ENCODE peak calls at places on chromosomes 5 and 9, in nine cellular contexts. E, H, O, M, J, K, P, D and Z are unnamed samples.
A peak's percentile ranks its signal among the peaks of the same experiment; 100 is the strongest.

GRCh38 chr9:70924905-70925547 is 196.4 kb downstream of the TRPM3 start:
- DNase-seq in E (no peak), H (peak; percentile 29), O (peak; percentile 45), M (no peak), J (no peak), K (peak; percentile 48), P (peak; percentile 70), D (peak; percentile 54), Z (peak; percentile 5)

GRCh38 chr5:76716456-76717157 is 681 bp downstream of the F2R start:
- DNase-seq in E (no peak), H (peak; percentile 23), O (no peak), M (peak; percentile 29), J (no peak), K (no peak), P (no peak), D (no peak), Z (no peak)

GRCh38 chr5:178279723-178280438 is 47.3 kb upstream of the PHYKPL start:
- DNase-seq in E (no peak), H (peak; percentile 89), O (peak; percentile 83), M (peak; percentile 87), J (peak; percentile 81), K (peak; percentile 49), P (peak; percentile 33), D (peak; percentile 87), Z (no peak)

GRCh38 chr5:98214240-98215051 is 559.0 kb upstream of the RGMB start:
- DNase-seq in E (no peak), H (peak; percentile 16), O (no peak), M (peak; percentile 17), J (no peak), K (no peak), P (no peak), D (no peak), Z (no peak)

GRCh38 chr9:94611638-94612068 is 18.0 kb upstream of the FBP2 start:
- DNase-seq in E (no peak), H (no peak), O (no peak), M (no peak), J (no peak), K (no peak), P (no peak), D (no peak), Z (no peak)

GRCh38 chr9:120974181-120974580 is 47.6 kb upstream of the TRAF1 start:
- DNase-seq in E (no peak), H (no peak), O (no peak), M (no peak), J (no peak), K (no peak), P (no peak), D (no peak), Z (no peak)

GRCh38 chr5:35213608-35214007 is 16.7 kb downstream of the PRLR start:
- DNase-seq in E (no peak), H (no peak), O (peak; percentile 32), M (no peak), J (no peak), K (no peak), P (peak; percentile 68), D (peak; percentile 42), Z (no peak)

GRCh38 chr9:38386319-38386895 is 6.1 kb upstream of the ALDH1B1 start:
- DNase-seq in E (no peak), H (no peak), O (no peak), M (no peak), J (no peak), K (no peak), P (no peak), D (no peak), Z (no peak)

GRCh38 chr9:134571326-134571871 is 70.2 kb upstream of the COL5A1 start:
- DNase-seq in E (no peak), H (peak; percentile 2), O (no peak), M (peak; percentile 2), J (peak; percentile 62), K (no peak), P (no peak), D (peak; percentile 2), Z (no peak)

GRCh38 chr9:5040730-5041389 is 55.8 kb downstream of the JAK2 start:
- DNase-seq in E (no peak), H (no peak), O (no peak), M (no peak), J (peak; percentile 66), K (no peak), P (no peak), D (no peak), Z (no peak)

GRCh38 chr9:99433555-99433954 is 211.5 kb downstream of the SEC61B start:
- DNase-seq in E (peak; percentile 54), H (no peak), O (no peak), M (no peak), J (no peak), K (peak; percentile 60), P (no peak), D (peak; percentile 19), Z (peak; percentile 65)

GRCh38 chr5:132751444-132751843 is 4.2 kb downstream of the CCNI2 start:
- DNase-seq in E (no peak), H (no peak), O (no peak), M (no peak), J (no peak), K (no peak), P (no peak), D (no peak), Z (peak; percentile 55)

GRCh38 chr5:102453716-102454115 is 45.1 kb downstream of the SLCO6A1 start:
- DNase-seq in E (no peak), H (no peak), O (no peak), M (no peak), J (no peak), K (no peak), P (no peak), D (no peak), Z (no peak)
- H3K4me3 ChIP-seq in E (no peak overlapping the region), H (peak overlapping the region; percentile 7), O (no peak overlapping the region), M (peak overlapping the region; percentile 19), J (peak overlapping the region; percentile 47), K (no peak overlapping the region), P (no peak overlapping the region), D (no peak overlapping the region), Z (no peak overlapping the region)

DNA sequence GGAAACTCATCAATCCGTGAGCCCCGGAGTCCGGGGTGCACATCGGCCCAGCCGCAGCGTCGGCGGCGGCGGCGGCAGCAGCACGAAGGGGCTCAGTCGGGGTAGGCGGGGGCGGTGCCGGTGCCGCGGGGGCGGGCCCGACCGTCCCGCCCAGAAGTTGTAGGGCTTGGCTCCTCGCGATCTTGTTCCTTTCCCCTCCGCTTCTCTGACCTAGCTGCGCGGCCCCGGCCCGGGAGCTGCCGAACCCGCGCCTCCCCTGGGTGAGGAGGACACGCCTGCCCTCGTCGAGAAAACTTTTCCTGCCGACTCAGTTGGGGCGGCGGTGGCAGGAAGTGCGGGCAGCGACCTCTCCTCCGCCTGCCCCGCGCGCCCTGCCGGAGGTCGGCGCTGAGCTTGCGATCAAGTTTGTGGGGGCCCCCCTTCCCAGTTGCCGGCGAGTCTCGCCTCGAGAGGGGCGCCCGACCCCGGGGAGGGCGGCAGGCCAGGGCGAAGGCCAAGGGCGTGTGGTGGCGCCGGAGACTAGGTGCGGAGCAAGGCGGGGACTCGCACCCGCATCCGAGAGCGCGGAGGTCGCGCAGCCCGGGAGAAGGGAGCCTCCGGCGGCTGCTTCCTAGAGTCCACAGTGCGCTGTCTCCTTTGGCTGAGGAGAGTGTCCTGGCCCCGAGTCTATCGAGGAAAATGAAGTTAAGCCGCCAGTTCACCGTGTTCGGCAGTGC is at the start of gene MAN2A1:
- DNase-seq in E (no peak), H (peak; percentile 73), O (peak; percentile 73), M (peak; percentile 77), J (peak; percentile 81), K (peak; percentile 22), P (no peak), D (peak; percentile 73), Z (peak; percentile 36)
- TF ChIP-seq CTCF in E (peak; percentile 2), H (no peak), O (no peak), M (no peak), J (no peak), K (no peak), P (peak; percentile 2), D (no peak), Z (no peak)

DNA sequence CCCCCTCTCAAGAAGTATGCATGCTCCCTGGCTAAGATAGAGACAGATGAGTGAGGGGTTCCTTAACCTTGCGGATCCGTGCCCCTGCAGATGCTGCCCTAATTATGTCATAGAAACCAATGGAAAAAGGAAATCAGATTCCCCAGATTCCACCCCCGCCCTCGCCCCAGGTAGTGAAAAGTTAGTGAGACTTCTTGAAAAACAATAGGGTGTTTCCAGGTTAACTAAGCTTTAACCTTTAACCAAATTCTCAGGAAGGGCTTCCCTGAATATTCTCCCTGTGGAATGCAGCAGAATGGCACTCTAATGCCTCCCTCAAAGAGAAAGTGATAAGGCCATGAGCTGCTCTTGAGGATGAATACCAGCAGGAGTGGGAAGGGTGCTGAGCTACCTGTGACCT is 116.0 kb upstream of the RANBP3L start:
- DNase-seq in E (no peak), H (no peak), O (no peak), M (no peak), J (no peak), K (no peak), P (no peak), D (no peak), Z (no peak)
- H3K4me3 ChIP-seq in E (no peak overlapping the region), H (no peak overlapping the region), O (no peak overlapping the region), M (no peak overlapping the region), J (no peak overlapping the region), K (no peak overlapping the region), P (no peak overlapping the region), D (no peak overlapping the region), Z (no peak overlapping the region)

GRCh38 chr9:14661421-14662059 is 31.7 kb downstream of the ZDHHC21 start:
- DNase-seq in E (no peak), H (no peak), O (no peak), M (no peak), J (no peak), K (no peak), P (no peak), D (no peak), Z (no peak)
- TF ChIP-seq CTCF in E (peak; percentile 32), H (peak; percentile 62), O (no peak), M (peak; percentile 65), J (peak; percentile 17), K (peak; percentile 70), P (peak; percentile 54), D (peak; percentile 52), Z (peak; percentile 24)

DNA sequence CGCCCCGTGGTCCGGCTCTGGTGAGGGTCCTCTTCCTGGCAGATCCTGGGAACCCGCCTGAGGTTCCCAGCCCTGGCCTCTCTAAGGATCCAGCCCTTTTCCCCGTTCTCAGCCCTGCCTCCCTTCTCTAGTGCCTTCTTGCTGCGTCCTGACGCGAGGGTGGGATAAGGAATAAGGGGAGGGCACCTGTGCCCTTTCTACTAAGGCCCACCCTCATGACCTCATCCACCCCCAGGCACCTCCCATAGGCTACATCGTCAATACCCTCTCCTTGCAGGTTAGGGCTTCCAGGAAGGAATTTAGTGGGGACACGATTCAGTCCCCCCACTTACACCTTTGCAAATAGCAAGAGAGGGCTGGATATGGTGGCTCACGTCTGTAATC is 10.7 kb upstream of the DIPK1B start:
- DNase-seq in E (no peak), H (no peak), O (no peak), M (no peak), J (no peak), K (no peak), P (no peak), D (no peak), Z (no peak)
- H3K4me3 ChIP-seq in E (no peak overlapping the region), H (no peak overlapping the region), O (no peak overlapping the region), M (no peak overlapping the region), J (no peak overlapping the region), K (no peak overlapping the region), P (no peak overlapping the region), D (no peak overlapping the region), Z (no peak overlapping the region)

DNA sequence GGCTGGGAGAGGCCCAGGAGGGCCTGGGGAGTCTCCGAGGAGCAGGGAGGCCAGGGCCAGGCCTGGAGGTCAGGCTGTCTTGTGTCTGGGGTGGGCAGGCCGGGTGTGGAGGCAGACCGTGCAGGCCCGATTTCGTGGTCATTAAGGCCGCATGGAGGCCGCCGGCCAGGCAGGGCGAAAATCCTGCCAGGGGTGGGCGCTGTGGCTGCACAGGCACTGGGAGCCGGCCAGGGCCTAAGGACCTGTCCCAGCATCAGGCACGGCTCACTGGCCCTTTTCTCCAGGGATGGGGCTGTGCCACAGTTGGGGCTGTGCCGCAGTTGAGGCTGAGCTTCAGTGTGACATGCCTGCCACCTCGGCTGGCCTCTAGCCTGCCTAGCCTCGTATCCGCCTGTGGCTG is 35.9 kb downstream of the ASS1 start:
- DNase-seq in E (no peak), H (no peak), O (no peak), M (no peak), J (no peak), K (no peak), P (no peak), D (no peak), Z (no peak)
- TF ChIP-seq CTCF in E (peak; percentile 31), H (no peak), O (no peak), M (no peak), J (no peak), K (peak; percentile 52), P (peak; percentile 21), D (no peak), Z (no peak)